ENCODE peak calls at places on chromosome 20, in nine cellular contexts. E, Z, H, C, N, T, A, F and L are unnamed samples.

GRCh38 chr20:13756551-13756950 is 28.2 kb downstream of the ESF1 start:
- DNase-seq in E (no peak), Z (no peak), H (no peak), C (no peak), N (no peak), T (no peak), A (no peak), F (no peak), L (no peak)

GRCh38 chr20:20360464-20360863 is 7.4 kb upstream of the INSM1 start:
- DNase-seq in E (no peak), Z (peak; percentile 87), H (peak; percentile 69), C (no peak), N (peak; percentile 71), T (no peak), A (peak; percentile 62), F (peak; percentile 60), L (peak; percentile 64)

GRCh38 chr20:1478566-1478965 is 11.9 kb upstream of the NSFL1C start:
- DNase-seq in E (no peak), Z (peak; percentile 72), H (peak; percentile 42), C (no peak), N (peak; percentile 36), T (no peak), A (peak; percentile 17), F (peak; percentile 46), L (peak; percentile 65)

GRCh38 chr20:50112512-50113419 is at the start of gene UBE2V1:
- DNase-seq in E (peak; percentile 94), Z (peak; percentile 96), H (peak; percentile 86), C (peak; percentile 92), N (peak; percentile 92), T (peak; percentile 96), A (peak; percentile 93), F (peak; percentile 86), L (peak; percentile 77)

GRCh38 chr20:36447101-36447500 is 94.2 kb upstream of the MYL9 start:
- DNase-seq in E (no peak), Z (no peak), H (no peak), C (no peak), N (no peak), T (no peak), A (no peak), F (no peak), L (no peak)

GRCh38 chr20:49575551-49576060 is 7.7 kb upstream of the PTGIS start:
- DNase-seq in E (peak; percentile 65), Z (no peak), H (no peak), C (no peak), N (no peak), T (peak; percentile 78), A (peak; percentile 39), F (peak; percentile 63), L (peak; percentile 53)

GRCh38 chr20:52103469-52103910 is 88.1 kb downstream of the ZFP64 start:
- DNase-seq in E (no peak), Z (peak; percentile 64), H (peak; percentile 23), C (no peak), N (peak; percentile 16), T (no peak), A (peak; percentile 6), F (peak; percentile 24), L (peak; percentile 36)

GRCh38 chr20:64139200-64140081 is 24.8 kb upstream of the MYT1 start:
- DNase-seq in E (no peak), Z (no peak), H (no peak), C (no peak), N (no peak), T (peak; percentile 40), A (no peak), F (no peak), L (no peak)

GRCh38 chr20:48975955-48976354 is 54.4 kb downstream of the ARFGEF2 start:
- DNase-seq in E (no peak), Z (no peak), H (no peak), C (no peak), N (no peak), T (no peak), A (peak; percentile 43), F (no peak), L (no peak)

GRCh38 chr20:63435552-63435951 is 36.9 kb downstream of the KCNQ2 start:
- DNase-seq in E (no peak), Z (peak; percentile 23), H (peak; percentile 3), C (no peak), N (no peak), T (no peak), A (no peak), F (peak; percentile 20), L (no peak)

GRCh38 chr20:35311822-35312221 is 19.6 kb upstream of the FAM83C start:
- DNase-seq in E (no peak), Z (no peak), H (no peak), C (no peak), N (no peak), T (no peak), A (no peak), F (no peak), L (no peak)

GRCh38 chr20:5970381-5970780 is 19.9 kb downstream of the MCM8 start:
- DNase-seq in E (no peak), Z (no peak), H (no peak), C (no peak), N (no peak), T (no peak), A (no peak), F (no peak), L (no peak)

GRCh38 chr20:16902657-16903056 is 154.5 kb downstream of the OTOR start:
- DNase-seq in E (no peak), Z (no peak), H (no peak), C (no peak), N (no peak), T (no peak), A (no peak), F (no peak), L (no peak)

GRCh38 chr20:8913452-8913851 is 155.4 kb upstream of the PLCB4 start:
- DNase-seq in E (no peak), Z (no peak), H (no peak), C (no peak), N (no peak), T (no peak), A (no peak), F (no peak), L (no peak)

GRCh38 chr20:17963114-17963897 is 5.3 kb downstream of the SNX5 start:
- DNase-seq in E (no peak), Z (no peak), H (no peak), C (no peak), N (no peak), T (no peak), A (no peak), F (no peak), L (no peak)
- TF ChIP-seq CTCF in E (no peak), Z (no peak), H (no peak), C (no peak), N (no peak), T (no peak), A (no peak), F (no peak), L (no peak)

DNA sequence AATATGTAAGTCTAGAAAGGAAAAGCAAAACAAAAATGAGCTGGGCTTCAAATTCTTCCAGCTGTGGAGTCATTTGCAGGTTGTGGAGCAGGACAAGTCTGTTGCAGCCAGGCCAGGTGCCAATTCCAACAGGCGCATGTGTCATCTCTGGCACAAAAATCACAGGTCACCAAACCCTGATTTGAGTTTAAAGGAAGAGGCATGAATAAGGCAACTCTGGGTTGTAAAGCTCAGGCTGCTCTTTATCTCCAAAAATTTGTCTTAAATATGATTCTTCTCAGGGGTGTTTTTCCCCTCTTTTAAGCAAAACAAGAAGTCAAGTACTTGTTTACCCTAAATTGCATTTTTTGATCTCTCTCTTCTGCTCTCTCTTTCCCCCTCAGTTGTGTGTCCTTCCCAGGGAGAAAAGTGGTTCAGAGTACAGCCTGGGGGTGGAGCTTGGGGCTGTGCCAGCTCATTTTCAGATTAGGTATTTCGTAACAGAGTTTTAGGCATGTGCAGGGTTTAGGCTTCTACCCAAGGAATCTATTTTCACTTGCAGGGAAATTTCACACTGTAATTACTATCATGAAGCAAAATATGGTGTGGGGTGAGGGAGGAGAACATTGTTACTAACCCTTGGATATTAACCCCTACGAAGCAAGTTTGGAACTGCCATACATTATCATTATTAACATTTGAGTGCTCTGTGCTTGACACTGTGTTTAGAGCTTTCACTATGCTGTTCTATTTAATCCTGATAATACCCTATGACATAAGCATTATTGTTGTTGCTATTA is 8.3 kb upstream of the NCOA3 start:
- DNase-seq in E (peak; percentile 91), Z (peak; percentile 93), H (peak; percentile 89), C (peak; percentile 92), N (peak; percentile 64), T (peak; percentile 94), A (peak; percentile 90), F (peak; percentile 83), L (peak; percentile 77)
- H3K4me3 ChIP-seq in E (peak overlapping the region; percentile 13), Z (peak overlapping the region; percentile 15), H (no peak overlapping the region), C (peak overlapping the region; percentile 35), N (no peak overlapping the region), T (no peak overlapping the region), A (no peak overlapping the region), F (no peak overlapping the region), L (no peak overlapping the region)

DNA sequence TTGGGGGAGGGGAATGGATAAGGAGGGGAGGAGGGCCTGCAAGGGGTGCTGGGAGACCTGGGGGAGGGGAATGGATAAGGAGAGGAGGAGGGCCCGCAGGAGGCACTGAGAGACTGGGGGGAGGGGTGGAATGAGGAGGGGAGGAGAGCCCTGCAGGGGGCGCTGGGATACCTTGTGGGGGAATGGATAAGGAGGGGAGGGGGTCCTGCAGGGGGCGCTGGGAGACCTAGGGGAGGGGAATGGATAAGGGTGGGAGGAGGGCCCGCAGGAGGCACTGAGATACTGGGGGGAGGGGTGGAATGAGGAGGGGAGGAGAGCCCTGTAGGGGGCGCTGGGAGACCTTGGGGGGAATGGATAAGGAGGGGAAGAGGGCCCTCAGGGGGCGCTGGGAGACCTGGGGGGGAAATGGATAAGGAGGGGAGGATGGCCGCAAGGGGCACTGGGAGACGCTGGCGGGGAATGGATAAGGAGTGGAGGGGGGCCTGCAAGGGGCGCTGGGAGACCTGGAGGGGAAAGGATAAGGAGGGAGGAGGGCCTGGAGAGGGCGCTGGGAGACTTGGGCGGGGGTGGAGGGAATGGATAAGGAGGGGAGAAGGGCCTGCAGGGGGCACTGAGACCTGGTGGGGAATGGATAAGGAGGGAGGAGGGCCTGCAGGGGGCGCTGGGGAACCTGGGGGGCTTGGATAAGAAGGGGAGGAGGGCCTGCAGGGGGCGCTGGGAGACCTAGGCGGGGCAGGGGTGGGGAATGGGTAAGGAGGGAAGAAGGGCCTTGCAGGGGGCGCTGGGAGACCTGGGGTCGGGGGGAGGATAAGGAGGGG is 1.3 kb upstream of the CTCFL start:
- DNase-seq in E (no peak), Z (no peak), H (no peak), C (no peak), N (no peak), T (peak; percentile 54), A (no peak), F (no peak), L (no peak)
- TF ChIP-seq CTCF in E (no peak), Z (no peak), H (no peak), C (no peak), N (peak; percentile 12), T (no peak), A (no peak), F (no peak), L (no peak)

DNA sequence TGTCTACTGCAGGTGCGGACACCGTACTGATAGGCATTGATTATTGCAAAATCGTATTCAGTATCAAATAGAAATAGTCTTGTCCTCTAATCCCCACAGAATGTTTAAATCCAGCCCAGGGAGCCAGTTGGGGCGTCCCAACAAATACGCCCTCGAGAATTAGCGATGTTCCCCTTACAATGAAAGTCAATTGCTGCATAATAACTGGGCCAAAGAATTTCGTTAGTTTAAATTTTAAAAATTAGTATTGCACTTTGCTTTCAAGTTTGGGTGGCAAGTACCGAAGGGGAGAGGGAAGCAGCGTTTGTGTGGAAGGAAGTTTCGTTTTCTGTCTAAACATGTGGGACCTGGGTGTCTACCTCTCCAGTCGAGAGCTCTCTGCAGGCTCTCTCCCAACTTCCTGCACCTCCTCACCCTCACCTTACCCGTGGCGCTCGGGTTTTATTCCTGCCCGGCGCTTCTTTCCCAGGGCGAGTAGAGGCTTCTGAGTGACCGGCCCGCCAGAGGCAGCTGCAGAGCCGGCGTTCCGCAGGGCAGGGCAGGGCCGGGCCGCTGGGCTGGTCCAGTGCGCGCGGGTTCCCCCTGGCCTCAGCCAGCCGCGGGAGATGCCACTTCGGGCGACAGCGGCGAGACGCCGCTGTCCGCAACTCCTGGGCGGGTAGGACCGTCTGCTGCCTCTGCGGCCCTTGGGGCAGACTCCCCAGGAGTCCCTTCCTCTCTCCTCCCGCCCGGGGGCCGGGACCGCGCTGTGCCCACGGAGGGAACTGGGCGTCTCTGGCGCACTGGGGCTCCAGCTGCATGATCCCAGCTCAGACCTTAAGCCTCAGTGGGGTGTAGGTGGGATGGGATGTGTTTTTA is 862 bp upstream of the TFAP2C start:
- DNase-seq in E (no peak), Z (peak; percentile 61), H (no peak), C (no peak), N (no peak), T (no peak), A (peak; percentile 16), F (no peak), L (no peak)
- H3K4me3 ChIP-seq in E (peak overlapping the region; percentile 54), Z (peak overlapping the region; percentile 74), H (no peak overlapping the region), C (peak overlapping the region; percentile 68), N (peak overlapping the region; percentile 72), T (peak overlapping the region; percentile 35), A (peak overlapping the region; percentile 41), F (peak overlapping the region; percentile 51), L (no peak overlapping the region)